ENCODE peak calls at places on chromosomes 7 and 10, in five cellular contexts. One of them, this sample, is unnamed.

GRCh38 chr10:49610015-49610734 is at the start of gene SLC18A3:
- DNase-seq in SJSA1: no peak
- DNase-seq in CD4-positive, alpha-beta T cell: no peak
- DNase-seq in aorta: peak; percentile 69
- DNase-seq in spleen: peak; percentile 58
- DNase-seq in this sample: no peak

GRCh38 chr7:94401411-94401810 is 6.7 kb downstream of the COL1A2 start:
- DNase-seq in SJSA1: no peak
- DNase-seq in CD4-positive, alpha-beta T cell: no peak
- DNase-seq in aorta: no peak
- DNase-seq in spleen: no peak
- DNase-seq in this sample: no peak

GRCh38 chr7:11527707-11528106 is 304.3 kb downstream of the THSD7A start:
- DNase-seq in SJSA1: no peak
- DNase-seq in CD4-positive, alpha-beta T cell: no peak
- DNase-seq in aorta: no peak
- DNase-seq in spleen: no peak
- DNase-seq in this sample: no peak

GRCh38 chr10:14579405-14579804 is 195.3 kb downstream of the FAM107B start:
- DNase-seq in SJSA1: no peak
- DNase-seq in CD4-positive, alpha-beta T cell: no peak
- DNase-seq in aorta: no peak
- DNase-seq in spleen: no peak
- DNase-seq in this sample: no peak

GRCh38 chr7:142451346-142451745 is 193.5 kb upstream of the PRSS58 start:
- DNase-seq in SJSA1: peak; percentile 19
- DNase-seq in CD4-positive, alpha-beta T cell: no peak
- DNase-seq in aorta: no peak
- DNase-seq in spleen: no peak
- DNase-seq in this sample: no peak

GRCh38 chr7:74043523-74043951 is 15.6 kb downstream of the ELN start:
- DNase-seq in SJSA1: peak; percentile 83
- DNase-seq in CD4-positive, alpha-beta T cell: no peak
- DNase-seq in aorta: no peak
- DNase-seq in spleen: no peak
- DNase-seq in this sample: peak; percentile 57

GRCh38 chr7:151689196-151689971 is 169.7 kb upstream of the RHEB start:
- DNase-seq in SJSA1: no peak
- DNase-seq in CD4-positive, alpha-beta T cell: no peak
- DNase-seq in aorta: peak; percentile 73
- DNase-seq in spleen: peak; percentile 63
- DNase-seq in this sample: peak; percentile 86

GRCh38 chr10:73053275-73053674 is 43.4 kb downstream of the P4HA1 start:
- DNase-seq in SJSA1: no peak
- DNase-seq in CD4-positive, alpha-beta T cell: no peak
- DNase-seq in aorta: no peak
- DNase-seq in spleen: no peak
- DNase-seq in this sample: no peak

GRCh38 chr7:43612599-43613589 is 30.0 kb downstream of the STK17A start:
- DNase-seq in SJSA1: no peak
- DNase-seq in CD4-positive, alpha-beta T cell: no peak
- DNase-seq in aorta: no peak
- DNase-seq in spleen: no peak
- DNase-seq in this sample: no peak

GRCh38 chr10:63670291-63670898 is 149.2 kb downstream of the REEP3 start:
- DNase-seq in SJSA1: no peak
- DNase-seq in CD4-positive, alpha-beta T cell: no peak
- DNase-seq in aorta: no peak
- DNase-seq in spleen: no peak
- DNase-seq in this sample: no peak

GRCh38 chr7:106737202-106737562 is 76.2 kb upstream of the CCDC71L start:
- DNase-seq in SJSA1: no peak
- DNase-seq in CD4-positive, alpha-beta T cell: no peak
- DNase-seq in aorta: no peak
- DNase-seq in spleen: no peak
- DNase-seq in this sample: no peak

GRCh38 chr7:1505731-1506550 is 1.8 kb upstream of the INTS1 start:
- DNase-seq in SJSA1: no peak
- DNase-seq in CD4-positive, alpha-beta T cell: no peak
- DNase-seq in aorta: no peak
- DNase-seq in spleen: peak; percentile 86
- DNase-seq in this sample: peak; percentile 81

GRCh38 chr7:157904211-157904865 is 567.5 kb downstream of the DNAJB6 start:
- DNase-seq in SJSA1: no peak
- DNase-seq in CD4-positive, alpha-beta T cell: no peak
- DNase-seq in aorta: no peak
- DNase-seq in spleen: no peak
- DNase-seq in this sample: no peak

GRCh38 chr7:3893151-3893788 is 592.2 kb downstream of the SDK1 start:
- DNase-seq in SJSA1: no peak
- DNase-seq in CD4-positive, alpha-beta T cell: no peak
- DNase-seq in aorta: no peak
- DNase-seq in spleen: no peak
- DNase-seq in this sample: no peak

GRCh38 chr7:23431596-23432284 is 38.6 kb downstream of the IGF2BP3 start:
- DNase-seq in SJSA1: no peak
- DNase-seq in CD4-positive, alpha-beta T cell: no peak
- DNase-seq in aorta: no peak
- DNase-seq in spleen: no peak
- DNase-seq in this sample: no peak

GRCh38 chr7:129127154-129127553 is 17.4 kb upstream of the TSPAN33 start:
- DNase-seq in SJSA1: no peak
- DNase-seq in CD4-positive, alpha-beta T cell: no peak
- DNase-seq in aorta: peak; percentile 69
- DNase-seq in spleen: no peak
- DNase-seq in this sample: no peak

GRCh38 chr10:77702166-77702565 is 64.6 kb upstream of the KCNMA1 start:
- DNase-seq in SJSA1: peak; percentile 37
- DNase-seq in CD4-positive, alpha-beta T cell: no peak
- DNase-seq in aorta: no peak
- DNase-seq in spleen: no peak
- DNase-seq in this sample: no peak

GRCh38 chr7:66205736-66206080 is 574 bp downstream of the TPST1 start:
- DNase-seq in SJSA1: no peak
- DNase-seq in CD4-positive, alpha-beta T cell: no peak
- DNase-seq in aorta: no peak
- DNase-seq in spleen: no peak
- DNase-seq in this sample: no peak

GRCh38 chr7:97006146-97006950 is 995 bp downstream of the DLX6 start:
- DNase-seq in SJSA1: peak; percentile 76
- DNase-seq in CD4-positive, alpha-beta T cell: no peak
- DNase-seq in aorta: no peak
- DNase-seq in spleen: no peak
- DNase-seq in this sample: peak; percentile 83

GRCh38 chr7:28808786-28809533 is 149.2 kb downstream of the TRIL start:
- DNase-seq in SJSA1: no peak
- DNase-seq in CD4-positive, alpha-beta T cell: no peak
- DNase-seq in aorta: peak; percentile 76
- DNase-seq in spleen: peak; percentile 81
- DNase-seq in this sample: no peak

GRCh38 chr7:140367528-140367927 is 30.8 kb downstream of the SLC37A3 start:
- DNase-seq in SJSA1: no peak
- DNase-seq in CD4-positive, alpha-beta T cell: no peak
- DNase-seq in aorta: no peak
- DNase-seq in spleen: no peak
- DNase-seq in this sample: no peak

DNA sequence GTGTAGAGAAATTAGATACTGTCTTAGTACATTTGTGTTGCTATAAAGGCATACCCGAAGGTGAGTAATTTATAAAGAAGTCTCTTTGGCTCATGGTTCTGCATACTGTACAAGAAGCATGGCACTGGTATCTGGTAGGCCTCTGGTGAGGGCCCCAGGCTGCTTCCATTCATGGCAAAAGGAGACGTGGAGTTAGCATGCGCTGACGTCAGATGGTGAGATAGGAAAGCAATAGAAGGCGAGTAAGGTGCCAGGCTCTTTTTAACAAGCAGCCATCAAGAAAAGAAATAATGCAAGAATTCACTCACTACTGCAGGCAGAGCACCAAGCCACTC is 38.1 kb downstream of the AKR1C8 start:
- DNase-seq in SJSA1: no peak
- DNase-seq in CD4-positive, alpha-beta T cell: no peak
- DNase-seq in aorta: no peak
- DNase-seq in spleen: no peak
- DNase-seq in this sample: no peak
- H3K27ac ChIP-seq in SJSA1: no peak overlapping the region
- H3K27ac ChIP-seq in CD4-positive, alpha-beta T cell: no peak overlapping the region
- H3K27ac ChIP-seq in aorta: no peak overlapping the region
- H3K27ac ChIP-seq in spleen: no peak overlapping the region
- H3K27ac ChIP-seq in this sample: no peak overlapping the region

GRCh38 chr10:70695241-70696030 is 23.1 kb downstream of the ADAMTS14 start:
- DNase-seq in SJSA1: no peak
- DNase-seq in CD4-positive, alpha-beta T cell: no peak
- DNase-seq in aorta: no peak
- DNase-seq in spleen: no peak
- DNase-seq in this sample: no peak
- H3K27ac ChIP-seq in SJSA1: no peak overlapping the region
- H3K27ac ChIP-seq in CD4-positive, alpha-beta T cell: no peak overlapping the region
- H3K27ac ChIP-seq in aorta: no peak overlapping the region
- H3K27ac ChIP-seq in spleen: no peak overlapping the region
- H3K27ac ChIP-seq in this sample: no peak overlapping the region

GRCh38 chr10:86711957-86712708 is 43.8 kb downstream of the LDB3 start:
- DNase-seq in SJSA1: no peak
- DNase-seq in CD4-positive, alpha-beta T cell: peak; percentile 51
- DNase-seq in aorta: peak; percentile 69
- DNase-seq in spleen: peak; percentile 85
- DNase-seq in this sample: peak; percentile 43

GRCh38 chr10:86718556-86718955 is 37.9 kb upstream of the BMPR1A start:
- DNase-seq in SJSA1: no peak
- DNase-seq in CD4-positive, alpha-beta T cell: no peak
- DNase-seq in aorta: no peak
- DNase-seq in spleen: no peak
- DNase-seq in this sample: no peak

GRCh38 chr10:86715156-86715795 is 41.1 kb upstream of the BMPR1A start:
- DNase-seq in SJSA1: no peak
- DNase-seq in CD4-positive, alpha-beta T cell: no peak
- DNase-seq in aorta: no peak
- DNase-seq in spleen: no peak
- DNase-seq in this sample: no peak

GRCh38 chr10:86716466-86716865 is 40.0 kb upstream of the BMPR1A start:
- DNase-seq in SJSA1: no peak
- DNase-seq in CD4-positive, alpha-beta T cell: no peak
- DNase-seq in aorta: no peak
- DNase-seq in spleen: no peak
- DNase-seq in this sample: no peak

DNA sequence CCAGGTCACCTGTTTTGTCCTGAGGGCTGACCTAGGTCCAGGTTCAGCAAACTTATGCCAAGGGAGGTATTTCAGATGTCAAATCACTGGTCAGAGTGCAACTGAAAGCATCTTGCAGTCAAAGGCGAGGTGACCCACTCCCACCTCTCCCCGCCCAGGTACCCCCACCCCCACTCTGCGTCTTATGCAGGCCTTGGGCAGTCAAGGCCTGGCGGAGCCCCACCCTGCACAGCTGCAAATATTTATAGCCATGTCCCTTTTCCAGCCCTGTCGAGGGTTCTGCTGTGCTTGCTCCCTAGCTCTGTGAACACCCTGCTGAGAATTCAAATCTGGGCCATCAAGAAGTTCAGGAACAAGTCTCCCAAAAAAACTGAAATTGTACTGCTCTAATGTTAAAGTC is 40.6 kb upstream of the BMPR1A start:
- DNase-seq in SJSA1: no peak
- DNase-seq in CD4-positive, alpha-beta T cell: no peak
- DNase-seq in aorta: no peak
- DNase-seq in spleen: no peak
- DNase-seq in this sample: no peak
- H3K27ac ChIP-seq in SJSA1: no peak overlapping the region
- H3K27ac ChIP-seq in CD4-positive, alpha-beta T cell: no peak overlapping the region
- H3K27ac ChIP-seq in aorta: no peak overlapping the region
- H3K27ac ChIP-seq in spleen: no peak overlapping the region
- H3K27ac ChIP-seq in this sample: no peak overlapping the region

GRCh38 chr10:122172311-122173008 is 98.6 kb upstream of the BTBD16 start:
- DNase-seq in SJSA1: no peak
- DNase-seq in CD4-positive, alpha-beta T cell: no peak
- DNase-seq in aorta: no peak
- DNase-seq in spleen: no peak
- DNase-seq in this sample: no peak
- H3K27ac ChIP-seq in SJSA1: no peak overlapping the region
- H3K27ac ChIP-seq in CD4-positive, alpha-beta T cell: no peak overlapping the region
- H3K27ac ChIP-seq in aorta: no peak overlapping the region
- H3K27ac ChIP-seq in spleen: no peak overlapping the region
- H3K27ac ChIP-seq in this sample: no peak overlapping the region

GRCh38 chr10:90856261-90856660 is 1.6 kb downstream of the HTR7 start:
- DNase-seq in SJSA1: no peak
- DNase-seq in CD4-positive, alpha-beta T cell: no peak
- DNase-seq in aorta: no peak
- DNase-seq in spleen: no peak
- DNase-seq in this sample: no peak
- H3K27ac ChIP-seq in SJSA1: no peak overlapping the region
- H3K27ac ChIP-seq in CD4-positive, alpha-beta T cell: no peak overlapping the region
- H3K27ac ChIP-seq in aorta: no peak overlapping the region
- H3K27ac ChIP-seq in spleen: no peak overlapping the region
- H3K27ac ChIP-seq in this sample: no peak overlapping the region

GRCh38 chr10:62079885-62080559 is 178.5 kb downstream of the ARID5B start:
- DNase-seq in SJSA1: no peak
- DNase-seq in CD4-positive, alpha-beta T cell: no peak
- DNase-seq in aorta: no peak
- DNase-seq in spleen: no peak
- DNase-seq in this sample: no peak
- H3K27ac ChIP-seq in SJSA1: no peak overlapping the region
- H3K27ac ChIP-seq in CD4-positive, alpha-beta T cell: no peak overlapping the region
- H3K27ac ChIP-seq in aorta: peak overlapping the region; percentile 10
- H3K27ac ChIP-seq in spleen: no peak overlapping the region
- H3K27ac ChIP-seq in this sample: no peak overlapping the region

GRCh38 chr7:2795906-2796305 is 48.2 kb downstream of the GNA12 start:
- DNase-seq in SJSA1: no peak
- DNase-seq in CD4-positive, alpha-beta T cell: no peak
- DNase-seq in aorta: no peak
- DNase-seq in spleen: no peak
- DNase-seq in this sample: no peak
- H3K27ac ChIP-seq in SJSA1: no peak overlapping the region
- H3K27ac ChIP-seq in CD4-positive, alpha-beta T cell: no peak overlapping the region
- H3K27ac ChIP-seq in aorta: no peak overlapping the region
- H3K27ac ChIP-seq in spleen: no peak overlapping the region
- H3K27ac ChIP-seq in this sample: no peak overlapping the region

GRCh38 chr10:36182059-36182654 is 540.1 kb upstream of the FZD8 start:
- DNase-seq in SJSA1: no peak
- DNase-seq in CD4-positive, alpha-beta T cell: no peak
- DNase-seq in aorta: no peak
- DNase-seq in spleen: no peak
- DNase-seq in this sample: no peak
- H3K27ac ChIP-seq in SJSA1: no peak overlapping the region
- H3K27ac ChIP-seq in CD4-positive, alpha-beta T cell: no peak overlapping the region
- H3K27ac ChIP-seq in aorta: peak overlapping the region; percentile 1
- H3K27ac ChIP-seq in spleen: no peak overlapping the region
- H3K27ac ChIP-seq in this sample: no peak overlapping the region

This sample was measured in left lung.